ENCODE peak calls at places on chromosomes 13 and 19, in four cellular contexts. Y is NCI-H748 treated with DMSO at 0.1 percent for 48 hours, F is H9, W is right cardiac atrium. K is an unnamed sample.

GRCh38 chr13:31160857-31161582 is 684 bp downstream of the HSPH1 start:
- DNase-seq in Y (peak; percentile 82), F (no peak), W (peak; percentile 71), K (peak; percentile 84)

GRCh38 chr19:36046443-36047050 is 7.5 kb downstream of the THAP8 start:
- DNase-seq in Y (no peak), F (no peak), W (no peak), K (no peak)

GRCh38 chr13:114282143-114282685 is 813 bp downstream of the UPF3A start:
- DNase-seq in Y (peak; percentile 60), F (peak; percentile 40), W (peak; percentile 29), K (peak; percentile 72)

GRCh38 chr13:26658491-26658890 is 101.0 kb downstream of the WASF3 start:
- DNase-seq in Y (no peak), F (no peak), W (no peak), K (no peak)

GRCh38 chr19:50184196-50184595 is 19.2 kb upstream of the MYH14 start:
- DNase-seq in Y (peak; percentile 13), F (no peak), W (no peak), K (no peak)

GRCh38 chr19:39032164-39032918 is at the start of gene FBXO27:
- DNase-seq in Y (peak; percentile 64), F (peak; percentile 94), W (peak; percentile 26), K (peak; percentile 79)

GRCh38 chr13:73901324-73902068 is 232.7 kb downstream of the KLF12 start:
- DNase-seq in Y (no peak), F (no peak), W (no peak), K (no peak)

GRCh38 chr19:20664917-20665781 is 3.8 kb upstream of the ZNF626 start:
- DNase-seq in Y (no peak), F (peak; percentile 68), W (peak; percentile 61), K (peak; percentile 58)

K was measured in islet precursor cell.